ENCODE peak calls at places on chromosomes 1 and 21, in five cellular contexts. Z is coronary artery, L is psoas muscle, Y is epithelial cell of esophagus, W is tibial artery. M is an unnamed sample.

GRCh38 chr1:53543771-53544695 is 84.8 kb downstream of the DMRTB1 start:
- DNase-seq in Z (no peak), L (peak; percentile 10), Y (no peak), W (no peak), M (no peak)

GRCh38 chr1:6870086-6870485 is 84.8 kb downstream of the CAMTA1 start:
- DNase-seq in Z (no peak), L (no peak), Y (no peak), W (no peak), M (no peak)

GRCh38 chr1:235014756-235015155 is 113.9 kb downstream of the TOMM20 start:
- DNase-seq in Z (no peak), L (no peak), Y (no peak), W (no peak), M (no peak)

GRCh38 chr1:116832268-116832931 is 77.3 kb upstream of the PTGFRN start:
- DNase-seq in Z (no peak), L (no peak), Y (no peak), W (no peak), M (no peak)

GRCh38 chr1:180096584-180097318 is 57.9 kb upstream of the QSOX1 start:
- DNase-seq in Z (no peak), L (no peak), Y (peak; percentile 51), W (no peak), M (no peak)

GRCh38 chr21:38645282-38645681 is 147.0 kb upstream of the ERG start:
- DNase-seq in Z (no peak), L (no peak), Y (peak; percentile 92), W (no peak), M (peak; percentile 92)

GRCh38 chr1:182048562-182048961 is 12.9 kb downstream of the ZNF648 start:
- DNase-seq in Z (no peak), L (no peak), Y (no peak), W (no peak), M (no peak)

GRCh38 chr1:86741947-86742572 is 37.7 kb downstream of the SH3GLB1 start:
- DNase-seq in Z (no peak), L (no peak), Y (peak; percentile 63), W (no peak), M (peak; percentile 48)

GRCh38 chr1:93993731-93994130 is 84.5 kb upstream of the GCLM start:
- DNase-seq in Z (no peak), L (no peak), Y (peak; percentile 35), W (no peak), M (peak; percentile 72)

GRCh38 chr21:43287974-43288755 is 119.4 kb downstream of the CRYAA start:
- DNase-seq in Z (no peak), L (peak; percentile 11), Y (no peak), W (no peak), M (no peak)

GRCh38 chr1:7478797-7479499 is 292.1 kb upstream of the VAMP3 start:
- DNase-seq in Z (no peak), L (peak; percentile 50), Y (peak; percentile 49), W (no peak), M (peak; percentile 22)

GRCh38 chr1:38819516-38819915 is 40.1 kb downstream of the RRAGC start:
- DNase-seq in Z (no peak), L (no peak), Y (no peak), W (no peak), M (no peak)

GRCh38 chr1:203320546-203321272 is 15.4 kb downstream of the BTG2 start:
- DNase-seq in Z (peak; percentile 73), L (no peak), Y (peak; percentile 60), W (peak; percentile 60), M (peak; percentile 76)

GRCh38 chr1:109900489-109900888 is 10.2 kb upstream of the CSF1 start:
- DNase-seq in Z (no peak), L (no peak), Y (no peak), W (no peak), M (no peak)

GRCh38 chr1:108114026-108114599 is 86.0 kb downstream of the SLC25A24 start:
- DNase-seq in Z (no peak), L (no peak), Y (no peak), W (no peak), M (no peak)

GRCh38 chr1:221991221-221991620 is 249.3 kb upstream of the DUSP10 start:
- DNase-seq in Z (no peak), L (no peak), Y (peak; percentile 64), W (no peak), M (peak; percentile 69)

GRCh38 chr1:192550922-192551534 is 24.5 kb upstream of the RGS1 start:
- DNase-seq in Z (no peak), L (no peak), Y (peak; percentile 44), W (no peak), M (peak; percentile 64)

GRCh38 chr1:192546596-192547199 is 28.9 kb upstream of the RGS1 start:
- DNase-seq in Z (no peak), L (no peak), Y (no peak), W (no peak), M (no peak)

GRCh38 chr1:192544983-192545393 is 30.6 kb upstream of the RGS1 start:
- DNase-seq in Z (no peak), L (no peak), Y (peak; percentile 50), W (no peak), M (peak; percentile 64)

GRCh38 chr1:192543445-192543844 is 32.1 kb upstream of the RGS1 start:
- DNase-seq in Z (no peak), L (no peak), Y (no peak), W (no peak), M (no peak)

DNA sequence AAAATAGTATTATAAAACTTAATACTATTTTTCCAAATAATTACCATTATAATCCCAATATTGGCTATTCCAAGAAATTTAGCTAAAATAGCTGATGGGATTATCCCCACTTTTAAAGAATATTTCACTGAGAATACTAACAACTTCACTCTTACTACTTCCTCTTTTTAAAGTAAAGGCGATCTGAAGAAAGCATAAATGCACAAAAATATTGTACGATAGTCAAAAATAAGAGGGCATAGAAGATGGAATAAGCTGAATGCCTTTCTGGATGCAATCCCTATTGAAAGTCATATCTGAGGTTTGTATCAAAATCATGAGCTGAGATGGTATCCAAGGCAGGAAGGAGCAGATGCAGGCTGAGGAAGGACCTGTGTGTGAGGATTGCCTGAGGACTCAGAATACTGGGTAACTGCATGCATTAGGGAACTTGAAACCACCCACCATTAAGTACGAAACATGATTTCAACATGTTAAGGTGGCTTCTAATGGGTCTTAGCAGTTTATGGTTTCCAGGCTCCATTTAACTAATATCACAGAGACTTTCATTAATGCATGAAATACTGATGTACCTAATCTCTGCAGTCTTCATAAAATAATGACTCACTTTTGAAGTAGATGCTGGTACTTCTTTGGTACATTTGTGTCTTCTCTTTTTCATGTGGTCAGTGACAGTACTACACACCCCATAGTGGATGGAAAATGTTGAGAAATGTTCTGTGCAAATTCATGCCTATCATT is 29.6 kb upstream of the RGS1 start:
- DNase-seq in Z (no peak), L (no peak), Y (no peak), W (no peak), M (no peak)
- H3K4me3 ChIP-seq in Z (no peak overlapping the region), L (no peak overlapping the region), Y (no peak overlapping the region), W (no peak overlapping the region), M (no peak overlapping the region)

GRCh38 chr1:231418101-231418740 is 3.9 kb downstream of the EGLN1 start:
- DNase-seq in Z (no peak), L (no peak), Y (no peak), W (no peak), M (no peak)

GRCh38 chr1:231418741-231419107 is 3.4 kb downstream of the EGLN1 start:
- DNase-seq in Z (no peak), L (no peak), Y (peak; percentile 10), W (no peak), M (peak; percentile 58)

GRCh38 chr1:231420299-231420958 is 1.7 kb downstream of the EGLN1 start:
- DNase-seq in Z (no peak), L (no peak), Y (no peak), W (no peak), M (no peak)

GRCh38 chr1:231419738-231420298 is 2.3 kb downstream of the EGLN1 start:
- DNase-seq in Z (no peak), L (no peak), Y (peak; percentile 13), W (no peak), M (no peak)

DNA sequence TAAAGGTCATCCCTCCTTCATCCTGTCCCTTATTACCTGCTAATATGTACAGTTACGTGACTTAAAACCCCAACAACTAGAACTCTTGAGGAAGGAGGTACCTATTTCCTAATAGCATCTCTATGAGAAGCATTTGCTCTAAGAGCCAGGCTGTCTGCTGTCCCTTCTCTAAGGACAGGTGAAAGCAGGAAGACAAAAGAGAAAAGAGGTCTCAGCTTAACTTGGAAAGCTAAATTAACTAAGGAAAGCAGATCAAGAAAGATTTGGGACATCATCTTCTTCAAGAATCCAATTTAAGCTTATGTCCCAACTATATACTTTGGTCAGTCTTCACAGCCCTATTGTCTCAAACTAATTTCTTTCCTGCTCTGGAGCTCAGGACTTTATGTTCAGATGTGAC is 2.9 kb downstream of the EGLN1 start:
- DNase-seq in Z (no peak), L (no peak), Y (peak; percentile 4), W (no peak), M (no peak)
- H3K4me3 ChIP-seq in Z (peak overlapping the region; percentile 93), L (peak overlapping the region; percentile 91), Y (peak overlapping the region; percentile 81), W (peak overlapping the region; percentile 80), M (peak overlapping the region; percentile 71)

DNA sequence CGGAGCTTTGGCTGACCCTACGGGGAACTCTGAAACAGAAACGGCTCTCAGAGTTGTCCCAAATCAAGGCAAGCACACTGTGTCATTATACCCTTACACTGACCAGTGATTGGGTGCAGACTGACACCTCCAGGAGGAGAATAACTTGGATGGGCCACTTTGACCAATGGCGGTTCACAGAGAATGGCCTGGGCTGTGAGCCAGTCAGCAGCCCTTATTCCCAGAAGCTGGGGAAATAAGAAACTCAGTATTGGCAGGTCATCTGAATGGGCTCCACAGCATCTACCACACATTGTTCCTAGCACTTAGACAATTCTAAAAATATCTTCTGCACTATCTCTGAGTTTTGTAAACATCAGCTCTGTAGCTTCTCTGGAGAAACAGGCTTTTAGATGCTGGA is 265.2 kb downstream of the ADGRL2 start:
- DNase-seq in Z (no peak), L (peak; percentile 16), Y (no peak), W (no peak), M (no peak)
- H3K4me3 ChIP-seq in Z (no peak overlapping the region), L (no peak overlapping the region), Y (no peak overlapping the region), W (no peak overlapping the region), M (no peak overlapping the region)

GRCh38 chr21:37257526-37257966 is 9.6 kb downstream of the VPS26C start:
- DNase-seq in Z (no peak), L (peak; percentile 25), Y (peak; percentile 30), W (no peak), M (no peak)
- H3K4me3 ChIP-seq in Z (peak overlapping the region; percentile 75), L (peak overlapping the region; percentile 73), Y (peak overlapping the region; percentile 59), W (peak overlapping the region; percentile 69), M (peak overlapping the region; percentile 50)

GRCh38 chr1:153565529-153566374 is at the start of gene S100A2:
- DNase-seq in Z (peak; percentile 83), L (peak; percentile 75), Y (peak; percentile 99), W (peak; percentile 79), M (peak; percentile 98)
- H3K4me3 ChIP-seq in Z (peak within 1 kb of the TSS; percentile 57), L (no peak within 1 kb of the TSS), Y (peak within 1 kb of the TSS; percentile 96), W (peak within 1 kb of the TSS; percentile 15), M (peak within 1 kb of the TSS; percentile 48)

M was measured in bronchial epithelial cell.